ENCODE peak calls at places on chromosomes 3 and 15, in eight cellular contexts. I is hippocampal formation; Z is skeletal muscle cell; M is iPS DF 19.7; P is pancreas; Y is breast epithelium; B is Daoy; D is activated naive CD8-positive, alpha-beta T cell treated with anti-CD3 and anti-CD28 coated beads for 36 hours. R is an unnamed sample.

GRCh38 chr3:127938800-127939199 is 23.8 kb downstream of the KBTBD12 start:
- DNase-seq in M (no peak), Z (no peak), Y (no peak), I (no peak), B (no peak), D (no peak), P (no peak), R (no peak)

GRCh38 chr15:71080705-71081104 is 34.6 kb upstream of the THSD4 start:
- DNase-seq in Y (no peak), I (no peak), Z (peak; percentile 87), P (no peak), M (no peak), B (peak; percentile 61), D (no peak), R (no peak)

GRCh38 chr3:67622652-67623051 is 31.8 kb downstream of the SUCLG2 start:
- DNase-seq in Y (no peak), I (no peak), Z (no peak), P (no peak), D (no peak), B (no peak), M (no peak), R (no peak)

GRCh38 chr15:59438891-59439290 is 905 bp downstream of the FAM81A start:
- DNase-seq in P (no peak), M (no peak), D (no peak), I (no peak), Z (no peak), Y (no peak), B (no peak), R (no peak)

GRCh38 chr15:39948817-39949216 is 14.9 kb downstream of the EIF2AK4 start:
- DNase-seq in Z (no peak), M (no peak), D (no peak), P (no peak), I (no peak), B (no peak), Y (no peak), R (no peak)

GRCh38 chr3:120062474-120062873 is 31.8 kb downstream of the GSK3B start:
- DNase-seq in D (no peak), P (no peak), I (no peak), Z (no peak), M (no peak), Y (no peak), B (no peak), R (no peak)

GRCh38 chr15:57150066-57150865 is 226.0 kb upstream of the CGNL1 start:
- DNase-seq in Z (no peak), I (no peak), D (no peak), B (no peak), P (no peak), Y (no peak), M (no peak), R (no peak)

GRCh38 chr15:69145694-69146492 is 14.5 kb upstream of the GLCE start:
- DNase-seq in Z (no peak), Y (no peak), I (peak; percentile 62), B (no peak), D (no peak), M (no peak), P (no peak), R (no peak)

GRCh38 chr3:45551214-45552010 is 43.1 kb upstream of the LIMD1 start:
- DNase-seq in Z (peak; percentile 98), B (peak; percentile 93), D (no peak), M (no peak), I (no peak), Y (peak; percentile 65), P (peak; percentile 36), R (peak; percentile 33)

GRCh38 chr15:70289191-70289955 is 191.7 kb upstream of the TLE3 start:
- DNase-seq in D (no peak), Z (no peak), B (no peak), P (no peak), M (no peak), Y (peak; percentile 90), I (no peak), R (peak; percentile 87)

GRCh38 chr3:184815046-184815930 is 3.3 kb downstream of the VPS8 start:
- DNase-seq in Z (peak; percentile 57), M (no peak), Y (no peak), B (peak; percentile 71), D (peak; percentile 26), I (no peak), P (no peak), R (no peak)

GRCh38 chr3:12588039-12588673 is 31.3 kb downstream of the MKRN2 start:
- DNase-seq in Z (no peak), I (no peak), P (no peak), B (no peak), M (no peak), D (no peak), Y (no peak), R (no peak)

GRCh38 chr3:106609666-106610301 is 741.0 kb upstream of the CBLB start:
- DNase-seq in Z (peak; percentile 75), Y (peak; percentile 35), P (peak; percentile 29), I (peak; percentile 89), M (peak; percentile 52), B (peak; percentile 86), D (peak; percentile 51), R (peak; percentile 30)

GRCh38 chr3:36993326-36994283 is at the start of gene MLH1:
- DNase-seq in Z (peak; percentile 100), D (peak; percentile 91), M (peak; percentile 100), B (peak; percentile 91), I (no peak), P (peak; percentile 93), Y (peak; percentile 100), R (peak; percentile 100)

GRCh38 chr3:112579232-112579631 is 17.4 kb downstream of the SLC35A5 start:
- DNase-seq in Y (no peak), Z (no peak), B (no peak), D (no peak), P (no peak), M (no peak), I (no peak), R (no peak)

GRCh38 chr15:41546846-41547786 is 3.1 kb upstream of the RPAP1 start:
- DNase-seq in I (no peak), B (peak; percentile 78), M (no peak), P (no peak), D (no peak), Y (no peak), Z (no peak), R (no peak)

GRCh38 chr3:28973621-28974020 is 307.2 kb upstream of the RBMS3 start:
- DNase-seq in P (no peak), D (no peak), M (no peak), B (no peak), Z (peak; percentile 15), Y (no peak), I (no peak), R (no peak)

GRCh38 chr15:59150185-59150584 is 45.2 kb downstream of the CCNB2 start:
- DNase-seq in P (no peak), D (no peak), M (no peak), I (peak; percentile 63), Z (no peak), B (no peak), Y (no peak), R (no peak)

GRCh38 chr15:31561156-31561555 is 234.5 kb downstream of the KLF13 start:
- DNase-seq in P (no peak), Z (no peak), B (no peak), Y (no peak), I (no peak), M (no peak), D (no peak), R (no peak)

GRCh38 chr15:89450076-89451006 is 46.0 kb downstream of the RHCG start:
- DNase-seq in D (no peak), B (no peak), Z (no peak), M (no peak), Y (no peak), I (no peak), P (no peak), R (no peak)

GRCh38 chr15:77654975-77655374 is 22.3 kb upstream of the LINGO1 start:
- DNase-seq in Z (no peak), I (no peak), D (no peak), P (no peak), B (peak; percentile 20), M (no peak), Y (no peak), R (no peak)

GRCh38 chr3:100637197-100637631 is 27.8 kb downstream of the ADGRG7 start:
- DNase-seq in Z (no peak), I (peak; percentile 10), D (no peak), P (no peak), B (no peak), M (no peak), Y (no peak), R (no peak)

GRCh38 chr3:156448300-156448699 is 106.6 kb downstream of the SSR3 start:
- DNase-seq in P (no peak), D (peak; percentile 12), B (peak; percentile 22), Y (no peak), M (no peak), Z (no peak), I (no peak), R (no peak)

GRCh38 chr3:155560594-155560993 is 184.3 kb downstream of the PLCH1 start:
- DNase-seq in M (peak; percentile 23), P (no peak), Y (no peak), I (no peak), B (peak; percentile 2), D (no peak), Z (no peak), R (no peak)

GRCh38 chr3:194497799-194498575 is 11.2 kb upstream of the ATP13A3 start:
- DNase-seq in P (no peak), Y (no peak), I (no peak), D (no peak), B (peak; percentile 40), Z (no peak), M (no peak), R (no peak)

GRCh38 chr3:71684752-71685151 is 40.5 kb downstream of the EIF4E3 start:
- DNase-seq in P (no peak), M (no peak), Y (peak; percentile 57), B (peak; percentile 54), I (no peak), D (no peak), Z (no peak), R (no peak)

GRCh38 chr3:30356901-30357753 is 249.3 kb upstream of the TGFBR2 start:
- DNase-seq in B (no peak), Z (peak; percentile 40), P (no peak), M (no peak), I (no peak), D (no peak), Y (no peak), R (no peak)

GRCh38 chr3:186220365-186220764 is 111.5 kb upstream of the ETV5 start:
- DNase-seq in D (peak; percentile 9), B (peak; percentile 77), M (no peak), Y (no peak), Z (no peak), I (no peak), P (no peak), R (no peak)

GRCh38 chr15:74529911-74530310 is 11.1 kb upstream of the ARID3B start:
- DNase-seq in I (no peak), M (no peak), Y (no peak), D (no peak), B (peak; percentile 47), P (no peak), Z (peak; percentile 86), R (no peak)

GRCh38 chr3:110900583-110900982 is 171.0 kb upstream of the NECTIN3 start:
- DNase-seq in I (no peak), D (no peak), M (no peak), Y (no peak), Z (peak; percentile 30), P (no peak), B (no peak), R (no peak)

GRCh38 chr3:62500556-62501294 is 127.4 kb upstream of the FEZF2 start:
- DNase-seq in P (no peak), Y (peak; percentile 24), B (no peak), Z (no peak), I (no peak), D (no peak), M (peak; percentile 20), R (no peak)

GRCh38 chr15:44101944-44102343 is 93.1 kb downstream of the FRMD5 start:
- DNase-seq in D (no peak), M (no peak), Z (no peak), Y (no peak), I (no peak), P (no peak), B (no peak), R (no peak)

GRCh38 chr3:181252626-181253025 is 263.1 kb upstream of the DNAJC19 start:
- DNase-seq in B (no peak), I (no peak), M (no peak), Y (no peak), D (no peak), Z (no peak), P (no peak), R (no peak)

GRCh38 chr3:45199837-45200648 is 26.0 kb downstream of the TMEM158 start:
- DNase-seq in P (no peak), M (peak; percentile 56), Y (peak; percentile 78), Z (peak; percentile 53), B (peak; percentile 85), D (no peak), I (no peak), R (no peak)